ENCODE peak calls at places on chromosome 1, in nine cellular contexts. E, S, O, N, P, Y, U, V and R are unnamed samples.
A peak's percentile ranks its signal among the peaks of the same experiment; 100 is the strongest.

GRCh38 chr1:170593612-170594011 is 61.6 kb downstream of the GORAB start:
- DNase-seq in E (no peak), S (no peak), O (no peak), N (no peak), P (no peak), Y (no peak), U (no peak), V (peak; percentile 26), R (no peak)

GRCh38 chr1:6112690-6113005 is 67.0 kb downstream of the KCNAB2 start:
- DNase-seq in E (no peak), S (no peak), O (no peak), N (no peak), P (no peak), Y (no peak), U (no peak), V (no peak), R (no peak)

GRCh38 chr1:238340989-238341388 is 450.3 kb upstream of the ZP4 start:
- DNase-seq in E (no peak), S (no peak), O (no peak), N (no peak), P (no peak), Y (no peak), U (no peak), V (no peak), R (no peak)

GRCh38 chr1:8026976-8027747 is 1.1 kb upstream of the ERRFI1 start:
- DNase-seq in E (no peak), S (no peak), O (no peak), N (peak; percentile 51), P (no peak), Y (no peak), U (peak; percentile 80), V (peak; percentile 62), R (peak; percentile 51)

GRCh38 chr1:41666991-41667631 is 182.6 kb upstream of the EDN2 start:
- DNase-seq in E (no peak), S (peak; percentile 75), O (no peak), N (no peak), P (no peak), Y (no peak), U (peak; percentile 28), V (no peak), R (no peak)

GRCh38 chr1:225962440-225962975 is 21.5 kb upstream of the LEFTY2 start:
- DNase-seq in E (no peak), S (peak; percentile 72), O (no peak), N (no peak), P (no peak), Y (peak; percentile 44), U (no peak), V (no peak), R (peak; percentile 44)

GRCh38 chr1:22132517-22133235 is 10.2 kb downstream of the WNT4 start:
- DNase-seq in E (peak; percentile 51), S (no peak), O (no peak), N (peak; percentile 94), P (no peak), Y (no peak), U (peak; percentile 71), V (peak; percentile 66), R (no peak)

GRCh38 chr1:180366386-180367068 is 135.8 kb downstream of the ACBD6 start:
- DNase-seq in E (no peak), S (no peak), O (no peak), N (no peak), P (no peak), Y (no peak), U (peak; percentile 70), V (peak; percentile 33), R (no peak)

GRCh38 chr1:220680085-220680687 is 10.0 kb upstream of the C1orf115 start:
- DNase-seq in E (peak; percentile 3), S (no peak), O (no peak), N (peak; percentile 49), P (no peak), Y (no peak), U (peak; percentile 19), V (peak; percentile 53), R (peak; percentile 38)

GRCh38 chr1:201375169-201375568 is 2.3 kb downstream of the TNNT2 start:
- DNase-seq in E (no peak), S (no peak), O (no peak), N (peak; percentile 61), P (no peak), Y (no peak), U (no peak), V (no peak), R (no peak)

GRCh38 chr1:30522031-30523004 is 201.1 kb downstream of the MATN1 start:
- DNase-seq in E (no peak), S (no peak), O (no peak), N (peak; percentile 29), P (no peak), Y (peak; percentile 82), U (peak; percentile 8), V (peak; percentile 86), R (no peak)

GRCh38 chr1:204867203-204867602 is 3.5 kb upstream of the NFASC start:
- DNase-seq in E (no peak), S (no peak), O (no peak), N (peak; percentile 23), P (no peak), Y (no peak), U (no peak), V (no peak), R (no peak)

GRCh38 chr1:31523012-31523411 is 53.3 kb upstream of the TINAGL1 start:
- DNase-seq in E (no peak), S (no peak), O (no peak), N (peak; percentile 24), P (no peak), Y (no peak), U (no peak), V (no peak), R (no peak)

GRCh38 chr1:20165522-20165951 is 20.4 kb upstream of the UBXN10 start:
- DNase-seq in E (no peak), S (no peak), O (no peak), N (no peak), P (no peak), Y (no peak), U (no peak), V (no peak), R (no peak)

GRCh38 chr1:206684478-206685255 is at the start of gene MAPKAPK2:
- DNase-seq in E (no peak), S (peak; percentile 80), O (peak; percentile 75), N (peak; percentile 69), P (no peak), Y (peak; percentile 89), U (peak; percentile 61), V (peak; percentile 53), R (peak; percentile 81)